ENCODE peak calls at places on chromosome 18, in six cellular contexts. L is HCT116, E is K562, X is H1, Z is NT2/D1, F is GM12878. O is an unnamed sample.

GRCh38 chr18:48367557-48367956 is 41.6 kb downstream of the ZBTB7C start:
- DNase-seq in F (no peak), L (no peak), E (no peak), X (no peak), Z (no peak), O (no peak)

GRCh38 chr18:45879681-45880655 is 54.5 kb downstream of the SIGLEC15 start:
- DNase-seq in Z (peak; percentile 58), X (peak; percentile 71), L (peak; percentile 23), E (peak; percentile 63), F (peak; percentile 17), O (peak; percentile 34)

GRCh38 chr18:70416496-70416895 is 127.7 kb downstream of the SOCS6 start:
- DNase-seq in L (no peak), Z (no peak), F (no peak), X (no peak), E (no peak), O (no peak)

GRCh38 chr18:14100503-14101286 is 31.5 kb downstream of the ZNF519 start:
- DNase-seq in X (no peak), L (no peak), F (no peak), Z (no peak), E (no peak), O (no peak)

GRCh38 chr18:59900222-59901128 is 679 bp downstream of the PMAIP1 start:
- DNase-seq in X (no peak), Z (no peak), L (no peak), F (no peak), E (peak; percentile 29), O (no peak)

GRCh38 chr18:39667905-39668304 is 2102.3 kb upstream of the CELF4 start:
- DNase-seq in F (no peak), X (no peak), Z (no peak), L (no peak), E (no peak), O (no peak)

GRCh38 chr18:50696929-50697328 is 122.9 kb downstream of the MRO start:
- DNase-seq in F (no peak), E (no peak), Z (no peak), L (no peak), X (no peak), O (no peak)

GRCh38 chr18:35571138-35571537 is 10.4 kb upstream of the GALNT1 start:
- DNase-seq in F (no peak), X (no peak), Z (no peak), L (no peak), E (no peak), O (no peak)

GRCh38 chr18:70221156-70221910 is 15.8 kb upstream of the RTTN start:
- DNase-seq in Z (no peak), L (no peak), E (no peak), F (no peak), X (no peak), O (no peak)

GRCh38 chr18:673769-674168 is 16.3 kb downstream of the TYMS start:
- DNase-seq in Z (no peak), E (no peak), X (no peak), F (no peak), L (no peak), O (no peak)

GRCh38 chr18:5964108-5964507 is 68.8 kb upstream of the TMEM200C start:
- DNase-seq in E (no peak), F (no peak), L (no peak), X (no peak), Z (no peak), O (no peak)
- TF ChIP-seq ZNF274 in E (no peak), F (no peak), L (no peak), X (no peak), Z (no peak), O (no peak)

GRCh38 chr18:9710037-9710436 is 1.9 kb downstream of the RAB31 start:
- DNase-seq in Z (no peak), L (no peak), E (no peak), X (no peak), F (no peak), O (no peak)

GRCh38 chr18:9708057-9708881 is at the start of gene RAB31:
- DNase-seq in X (no peak), F (no peak), L (no peak), Z (no peak), E (peak; percentile 98), O (no peak)

GRCh38 chr18:9711361-9712129 is 3.4 kb downstream of the RAB31 start:
- DNase-seq in E (no peak), Z (no peak), L (no peak), X (no peak), F (peak; percentile 66), O (no peak)

GRCh38 chr18:9707381-9708056 is 582 bp upstream of the RAB31 start:
- DNase-seq in F (no peak), L (no peak), Z (no peak), E (no peak), X (no peak), O (no peak)

GRCh38 chr18:9708882-9709877 is 1.1 kb downstream of the RAB31 start:
- DNase-seq in F (no peak), X (no peak), Z (no peak), E (no peak), L (no peak), O (no peak)
- TF ChIP-seq ZNF274 in F (no peak), X (no peak), Z (no peak), E (no peak), L (no peak), O (no peak)

DNA sequence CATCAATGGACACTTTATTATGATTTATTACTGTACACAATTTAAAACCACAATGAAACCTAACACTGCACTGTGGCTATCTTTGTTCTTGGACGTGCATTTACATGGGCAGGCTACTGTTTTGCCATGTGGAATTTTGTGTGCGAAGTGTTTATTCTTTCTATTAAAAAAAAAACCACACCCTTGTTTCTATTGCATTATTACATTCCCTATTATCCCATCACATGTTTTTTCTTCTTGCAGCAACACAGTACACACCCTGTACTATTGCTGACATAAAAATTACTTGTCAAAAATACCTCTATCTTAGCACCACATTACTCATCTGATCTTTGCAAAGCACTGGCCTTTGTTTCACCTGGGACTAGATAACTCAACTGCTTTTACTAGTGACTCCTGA is 1.5 kb downstream of the RNF152 start:
- DNase-seq in X (no peak), L (no peak), F (no peak), Z (no peak), E (no peak), O (no peak)
- TF ChIP-seq ZNF274 in X (no peak), L (no peak), F (no peak), Z (no peak), E (no peak), O (no peak)

GRCh38 chr18:31446854-31447253 is 687 bp upstream of the DSG3 start:
- DNase-seq in X (no peak), L (no peak), E (no peak), F (no peak), Z (no peak), O (no peak)
- TF ChIP-seq ZNF274 in X (no peak), L (no peak), E (no peak), F (no peak), Z (no peak), O (no peak)

GRCh38 chr18:6248017-6248416 is 166.7 kb downstream of the L3MBTL4 start:
- DNase-seq in E (no peak), Z (no peak), X (no peak), F (no peak), L (no peak), O (no peak)

GRCh38 chr18:6255121-6255742 is 159.5 kb downstream of the L3MBTL4 start:
- DNase-seq in Z (no peak), F (no peak), X (no peak), E (no peak), L (no peak), O (no peak)

GRCh38 chr18:6249110-6249680 is 165.5 kb downstream of the L3MBTL4 start:
- DNase-seq in F (peak; percentile 62), X (no peak), E (no peak), Z (no peak), L (no peak), O (no peak)

GRCh38 chr18:6249788-6250187 is 164.9 kb downstream of the L3MBTL4 start:
- DNase-seq in Z (no peak), F (no peak), X (no peak), L (no peak), E (no peak), O (no peak)

DNA sequence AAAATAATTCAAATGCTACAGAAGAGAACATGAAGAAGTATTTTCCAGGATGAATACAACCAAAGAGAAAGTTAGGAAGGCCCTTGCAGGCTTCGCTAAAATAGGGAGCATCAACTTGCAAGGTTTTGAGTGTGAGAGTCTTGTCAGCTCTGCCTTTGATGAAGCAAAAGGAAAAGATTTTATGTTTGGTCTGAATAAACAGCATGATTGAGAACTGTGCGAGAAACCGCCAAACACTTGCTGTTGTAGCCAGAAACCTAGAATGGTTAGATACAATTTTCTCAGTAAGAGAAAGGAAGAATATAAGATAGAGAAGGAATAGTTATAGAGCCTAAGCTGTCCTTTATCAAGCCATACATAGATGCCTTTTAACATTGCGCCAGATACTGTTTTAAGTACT is 163.6 kb downstream of the L3MBTL4 start:
- DNase-seq in F (no peak), E (no peak), X (no peak), L (no peak), Z (no peak), O (no peak)
- TF ChIP-seq ZNF274 in F (no peak), E (no peak), X (no peak), L (no peak), Z (no peak), O (no peak)

GRCh38 chr18:62611395-62612241 is 88.8 kb downstream of the ZCCHC2 start:
- DNase-seq in F (no peak), E (peak; percentile 32), Z (no peak), L (no peak), X (no peak), O (no peak)
- TF ChIP-seq ZNF274 in F (no peak), E (no peak), Z (no peak), L (no peak), X (no peak), O (no peak)

GRCh38 chr18:9690418-9691178 is 17.5 kb upstream of the RAB31 start:
- DNase-seq in F (no peak), E (no peak), L (no peak), Z (no peak), X (no peak), O (no peak)
- TF ChIP-seq ZNF274 in F (no peak), E (no peak), L (no peak), Z (no peak), X (no peak), O (no peak)

DNA sequence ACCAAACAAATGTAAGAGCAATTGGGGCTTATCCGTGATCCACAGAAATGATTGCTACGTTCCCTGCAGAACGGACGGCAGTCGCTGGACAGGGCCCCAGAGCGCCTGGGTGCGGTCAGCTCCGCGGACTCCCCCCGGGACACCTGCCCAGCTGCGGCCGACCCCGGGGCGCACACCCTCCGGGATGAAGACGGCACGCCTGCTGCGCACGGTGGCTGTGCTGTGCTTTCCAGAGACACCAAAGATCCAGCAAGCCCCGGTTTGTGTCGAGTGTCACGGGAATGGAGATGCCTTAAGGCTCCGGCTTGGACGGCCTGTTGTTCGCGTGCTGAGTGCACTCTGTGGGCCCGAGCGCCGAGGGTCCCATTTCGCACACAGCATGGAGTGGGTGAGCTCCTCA is 616.1 kb upstream of the SALL3 start:
- DNase-seq in E (no peak), Z (no peak), X (no peak), L (no peak), F (no peak), O (no peak)
- TF ChIP-seq ZNF274 in E (no peak), Z (no peak), X (no peak), L (no peak), F (no peak), O (no peak)

GRCh38 chr18:79766308-79766707 is 31.4 kb upstream of the KCNG2 start:
- DNase-seq in L (no peak), X (no peak), F (no peak), E (no peak), Z (no peak), O (no peak)
- TF ChIP-seq ZNF274 in L (no peak), X (no peak), F (no peak), E (no peak), Z (no peak), O (no peak)

O was measured in HepG2.